ENCODE peak calls at places on chromosomes 12 and 14, in four cellular contexts. W, O, G and Q are unnamed samples.

GRCh38 chr14:87152701-87153100 is 840.3 kb downstream of the GALC start:
- DNase-seq in G (no peak), W (no peak), O (no peak), Q (no peak)

GRCh38 chr12:114293571-114294302 is 112.2 kb downstream of the TBX5 start:
- DNase-seq in O (no peak), G (no peak), W (no peak), Q (no peak)

GRCh38 chr12:108360487-108360886 is 21.4 kb upstream of the CMKLR1 start:
- DNase-seq in G (no peak), W (peak), O (no peak), Q (no peak)

GRCh38 chr12:130181211-130181610 is 18.9 kb downstream of the FZD10 start:
- DNase-seq in W (no peak), G (no peak), O (no peak), Q (no peak)

GRCh38 chr12:91717804-91718203 is 427.8 kb downstream of the BTG1 start:
- DNase-seq in O (no peak), G (no peak), W (no peak), Q (no peak)

GRCh38 chr14:58362798-58363412 is 32.8 kb upstream of the TOMM20L start:
- DNase-seq in G (no peak), W (no peak), O (peak), Q (no peak)

GRCh38 chr12:5433840-5434646 is 2.1 kb downstream of the NTF3 start:
- DNase-seq in W (no peak), G (no peak), O (no peak), Q (no peak)

GRCh38 chr14:101249676-101250036 is 311.6 kb upstream of the DIO3 start:
- DNase-seq in G (no peak), O (no peak), W (no peak), Q (no peak)

GRCh38 chr12:5206401-5207175 is 162.9 kb downstream of the KCNA5 start:
- DNase-seq in O (no peak), W (no peak), G (no peak), Q (no peak)

GRCh38 chr14:104221636-104222375 is 83.4 kb downstream of the KIF26A start:
- DNase-seq in G (no peak), W (no peak), O (no peak), Q (no peak)
- TF ChIP-seq SUZ12 in G (no peak), W (no peak), O (no peak), Q (no peak)

GRCh38 chr14:74636424-74637183 is 24.6 kb upstream of the LTBP2 start:
- DNase-seq in G (no peak), O (no peak), W (no peak), Q (no peak)
- TF ChIP-seq ZNF274 in G (no peak), O (no peak), W (no peak), Q (no peak)

DNA sequence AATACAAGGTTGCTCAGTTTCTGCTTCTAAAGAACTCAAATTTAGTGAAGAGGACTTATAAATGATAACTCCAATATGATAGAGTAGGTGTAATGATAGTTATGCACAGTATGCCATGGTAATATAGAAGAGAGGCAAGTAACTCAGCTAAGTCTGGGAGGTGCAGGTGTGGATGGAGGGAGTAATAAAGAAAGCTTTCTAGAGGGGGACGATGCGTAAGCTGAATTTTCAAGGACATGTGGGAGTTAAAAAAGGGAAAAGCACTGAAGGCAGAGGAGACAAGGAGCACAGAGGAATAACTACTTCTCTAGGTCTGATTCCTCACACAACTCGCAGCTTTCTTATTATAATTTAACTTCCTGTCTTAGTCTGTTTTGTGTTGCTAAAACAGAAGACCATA is 49.1 kb upstream of the ZDHHC17 start:
- DNase-seq in O (no peak), G (no peak), W (no peak), Q (no peak)
- H3K9ac ChIP-seq in O (no peak), G (no peak), W (no peak), Q (no peak)

GRCh38 chr14:54822685-54823084 is 79.9 kb downstream of the GCH1 start:
- DNase-seq in G (no peak), O (no peak), W (no peak), Q (no peak)
- TF ChIP-seq SUZ12 in G (no peak), O (no peak), W (no peak), Q (no peak)

GRCh38 chr12:95673576-95673975 is 117.0 kb downstream of the NTN4 start:
- DNase-seq in G (no peak), W (no peak), O (no peak), Q (no peak)

GRCh38 chr12:95671265-95671664 is 119.3 kb downstream of the NTN4 start:
- DNase-seq in W (no peak), G (no peak), O (no peak), Q (no peak)

GRCh38 chr12:95672166-95672565 is 118.4 kb downstream of the NTN4 start:
- DNase-seq in W (no peak), O (no peak), G (no peak), Q (no peak)

GRCh38 chr12:95674631-95675030 is 115.9 kb downstream of the NTN4 start:
- DNase-seq in O (peak), W (no peak), G (no peak), Q (no peak)

DNA sequence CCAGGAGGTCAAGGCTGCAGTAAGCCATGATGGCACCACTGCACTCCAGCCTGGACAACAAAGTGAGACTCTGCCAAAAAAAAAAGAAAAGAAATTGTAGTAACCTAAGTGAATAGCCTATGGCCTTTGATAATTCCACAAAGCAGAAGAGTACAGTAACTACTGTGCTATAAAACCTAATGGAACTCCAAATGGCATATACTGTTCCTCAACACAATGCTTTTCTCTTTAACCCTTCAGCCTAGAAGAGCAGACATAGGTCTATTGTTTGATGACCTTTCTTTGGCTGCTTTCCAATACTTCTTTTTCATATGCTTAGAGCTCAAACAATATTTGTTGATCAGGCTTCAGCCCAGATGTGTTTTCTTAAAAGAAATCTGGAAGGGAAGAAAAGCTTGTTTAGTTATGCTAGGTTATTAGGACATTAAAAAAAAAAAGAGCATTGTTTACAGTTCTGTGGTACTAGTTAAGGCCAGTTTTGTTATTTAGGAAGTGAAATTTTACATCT is 116.4 kb downstream of the NTN4 start:
- DNase-seq in G (no peak), W (no peak), O (no peak), Q (no peak)
- TF ChIP-seq ZNF274 in G (no peak), W (no peak), O (no peak), Q (no peak)